ENCODE peak calls at places on chromosomes 1 and 21, in four cellular contexts. F is stimulated activated CD4-positive, alpha-beta T cell treated with anti-CD3 and anti-CD28 coated beads, Interleukin-4, amount 100 ng/mL, for 4 hours; X is brain microvascular endothelial cell; N is fibroblast of pulmonary artery. U is an unnamed sample.

GRCh38 chr1:153260980-153261792 is 1.7 kb downstream of the LORICRIN start:
- DNase-seq in F (peak), X (peak), N (peak), U (peak)

GRCh38 chr21:37915941-37916794 is at the start of gene KCNJ6:
- DNase-seq in F (no peak), X (peak), N (peak), U (peak)

GRCh38 chr1:168373869-168374268 is 93.2 kb downstream of the TBX19 start:
- DNase-seq in F (no peak), X (no peak), N (peak), U (peak)

GRCh38 chr1:7953850-7954609 is 7.5 kb upstream of the PARK7 start:
- DNase-seq in F (peak), X (peak), N (peak), U (peak)

GRCh38 chr1:111769517-111770146 is 13.9 kb downstream of the DDX20 start:
- DNase-seq in F (no peak), X (peak), N (peak), U (peak)

GRCh38 chr1:203244776-203245175 is 15.3 kb upstream of the CHIT1 start:
- DNase-seq in F (no peak), X (no peak), N (no peak), U (no peak)

GRCh38 chr1:235781807-235782206 is 84.9 kb downstream of the LYST start:
- DNase-seq in F (no peak), X (no peak), N (peak), U (no peak)

GRCh38 chr1:218459878-218460277 is 114.7 kb downstream of the TGFB2 start:
- DNase-seq in F (no peak), X (peak), N (peak), U (peak)

GRCh38 chr1:39776400-39776713 is 5.2 kb upstream of the OXCT2 start:
- DNase-seq in F (no peak), X (no peak), N (no peak), U (no peak)

GRCh38 chr1:32250893-32251716 is at the start of gene LCK:
- DNase-seq in F (peak), X (no peak), N (no peak), U (no peak)

GRCh38 chr1:173224280-173224886 is 17.3 kb upstream of the TNFSF4 start:
- DNase-seq in F (no peak), X (peak), N (no peak), U (no peak)

GRCh38 chr1:47555841-47556616 is 118.2 kb downstream of the FOXD2 start:
- DNase-seq in F (no peak), X (no peak), N (no peak), U (peak)

GRCh38 chr1:11735854-11736745 is at the start of gene AGTRAP:
- DNase-seq in F (peak), X (peak), N (peak), U (peak)

GRCh38 chr1:87449348-87449963 is 120.8 kb downstream of the LMO4 start:
- DNase-seq in F (peak), X (no peak), N (peak), U (no peak)

GRCh38 chr1:172742599-172743500 is 83.9 kb downstream of the FASLG start:
- DNase-seq in F (no peak), X (peak), N (peak), U (peak)

GRCh38 chr1:24390924-24391782 is 22.4 kb downstream of the STPG1 start:
- DNase-seq in F (peak), X (peak), N (peak), U (peak)

GRCh38 chr1:1014896-1015681 is 1.8 kb downstream of the ISG15 start:
- DNase-seq in F (no peak), X (no peak), N (no peak), U (no peak)

GRCh38 chr1:2304921-2305681 is 77.0 kb downstream of the SKI start:
- DNase-seq in F (no peak), X (no peak), N (no peak), U (no peak)

GRCh38 chr1:58013237-58013636 is 533.3 kb downstream of the OMA1 start:
- DNase-seq in F (no peak), X (no peak), N (no peak), U (no peak)

GRCh38 chr1:67683736-67684525 is 1.1 kb upstream of the GADD45A start:
- DNase-seq in F (peak), X (peak), N (peak), U (peak)

GRCh38 chr1:203126151-203126865 is 1.2 kb upstream of the ADORA1 start:
- DNase-seq in F (no peak), X (no peak), N (peak), U (peak)

GRCh38 chr1:61287014-61287413 is 204.7 kb downstream of the NFIA start:
- DNase-seq in F (no peak), X (peak), N (peak), U (peak)

GRCh38 chr1:201399352-201400126 is 415 bp upstream of the LAD1 start:
- DNase-seq in F (no peak), X (no peak), N (no peak), U (no peak)

GRCh38 chr1:53822931-53823330 is 15.2 kb downstream of the NDC1 start:
- DNase-seq in F (no peak), X (no peak), N (no peak), U (no peak)

GRCh38 chr1:50278961-50279360 is 144.3 kb downstream of the DMRTA2 start:
- DNase-seq in F (no peak), X (no peak), N (no peak), U (no peak)

GRCh38 chr1:83909687-83910086 is 89.2 kb downstream of the TTLL7 start:
- DNase-seq in F (no peak), X (no peak), N (peak), U (peak)

GRCh38 chr1:227343201-227343600 is 24.9 kb upstream of the CDC42BPA start:
- DNase-seq in F (no peak), X (no peak), N (peak), U (peak)

GRCh38 chr1:39720094-39720999 is 18.3 kb upstream of the PPIE start:
- DNase-seq in F (no peak), X (peak), N (peak), U (peak)

GRCh38 chr1:170194451-170194850 is 48.7 kb downstream of the NTMT2 start:
- DNase-seq in F (no peak), X (no peak), N (no peak), U (no peak)

GRCh38 chr1:230808268-230808872 is 60.0 kb downstream of the C1orf198 start:
- DNase-seq in F (no peak), X (no peak), N (no peak), U (no peak)

GRCh38 chr1:154404511-154404931 is 622 bp upstream of the IL6R start:
- DNase-seq in F (no peak), X (no peak), N (no peak), U (no peak)

GRCh38 chr1:92585831-92586230 is 99.1 kb upstream of the GFI1 start:
- DNase-seq in F (no peak), X (no peak), N (no peak), U (peak)

GRCh38 chr21:44914176-44914874 is 6.4 kb downstream of the ITGB2 start:
- DNase-seq in F (no peak), X (no peak), N (no peak), U (no peak)

GRCh38 chr1:91166106-91166712 is 144.4 kb upstream of the ZNF644 start:
- DNase-seq in F (peak), X (peak), N (peak), U (peak)

U was measured in iris pigment epithelial cell.